ENCODE peak calls at places on chromosome 5, in ten cellular contexts. B is spleen; R is NCI-H510A treated with DMSO at 0.1 percent for 48 hours; F is mucosa of gallbladder; V is nephron progenitor cell; W is NT2/D1; A is RPMI7951; N is CD4-positive, alpha-beta memory T cell; E is NCI-H146; Z is HEK293T. S is an unnamed sample.

GRCh38 chr5:44546283-44546682 is 157.1 kb upstream of the FGF10 start:
- DNase-seq in W (no peak), R (no peak), B (no peak), Z (no peak), V (no peak), N (no peak), E (no peak), A (no peak), F (no peak), S (no peak)

GRCh38 chr5:148791696-148792095 is 34.7 kb upstream of the ADRB2 start:
- DNase-seq in N (no peak), B (no peak), W (no peak), Z (no peak), F (no peak), R (no peak), E (no peak), A (no peak), V (no peak), S (no peak)

GRCh38 chr5:112906637-112907036 is 15.4 kb downstream of the REEP5 start:
- DNase-seq in E (no peak), R (no peak), B (no peak), Z (no peak), V (no peak), W (no peak), A (no peak), F (no peak), N (no peak), S (no peak)

GRCh38 chr5:132850066-132850465 is 16.2 kb downstream of the GDF9 start:
- DNase-seq in F (no peak), A (peak; percentile 24), N (no peak), E (no peak), Z (no peak), B (no peak), R (no peak), V (no peak), W (no peak), S (no peak)

GRCh38 chr5:1659100-1660036 is 135.6 kb upstream of the LPCAT1 start:
- DNase-seq in F (peak; percentile 9), V (no peak), B (no peak), W (no peak), E (no peak), Z (no peak), R (no peak), N (no peak), A (no peak), S (no peak)

GRCh38 chr5:59412428-59412827 is 481.1 kb downstream of the PDE4D start:
- DNase-seq in F (no peak), W (no peak), B (no peak), V (no peak), Z (no peak), R (no peak), N (no peak), E (no peak), A (no peak), S (no peak)

GRCh38 chr5:176416965-176417364 is 626 bp upstream of the CLTB start:
- DNase-seq in R (no peak), W (no peak), B (no peak), N (no peak), E (no peak), F (no peak), Z (no peak), V (no peak), A (no peak), S (no peak)

GRCh38 chr5:36876965-36877666 is 547 bp downstream of the NIPBL start:
- DNase-seq in W (no peak), A (peak; percentile 52), V (peak; percentile 70), F (peak; percentile 62), N (peak; percentile 63), B (peak; percentile 93), R (peak; percentile 81), E (peak; percentile 73), Z (peak; percentile 23), S (peak; percentile 77)

GRCh38 chr5:35470866-35471265 is 146.8 kb upstream of the SPEF2 start:
- DNase-seq in W (no peak), F (no peak), B (no peak), Z (no peak), R (no peak), A (peak; percentile 3), N (no peak), E (no peak), V (no peak), S (no peak)

GRCh38 chr5:77358566-77359205 is 133.4 kb downstream of the WDR41 start:
- DNase-seq in W (no peak), V (no peak), R (no peak), N (no peak), B (no peak), F (no peak), Z (no peak), A (no peak), E (no peak), S (no peak)

GRCh38 chr5:176596689-176597416 is 13.1 kb downstream of the GPRIN1 start:
- DNase-seq in N (peak; percentile 75), E (no peak), A (no peak), W (no peak), B (peak; percentile 89), V (peak; percentile 48), R (no peak), F (peak; percentile 48), Z (no peak), S (peak; percentile 45)

S was measured in testis.